ENCODE peak calls at places on chromosomes 11 and 22, in five cellular contexts. S is HL-60, Y is midbrain, T is cardiac muscle cell, J is GM23248. E is an unnamed sample.

GRCh38 chr11:19915808-19916207 is 203.2 kb downstream of the NAV2 start:
- DNase-seq in S (no peak), Y (no peak), T (no peak), J (no peak), E (no peak)

GRCh38 chr11:28964811-28965210 is 856.6 kb downstream of the METTL15 start:
- DNase-seq in S (no peak), Y (no peak), T (no peak), J (peak; percentile 24), E (no peak)

GRCh38 chr11:112785104-112785503 is 176.1 kb upstream of the NCAM1 start:
- DNase-seq in S (no peak), Y (no peak), T (peak; percentile 86), J (peak; percentile 67), E (no peak)

GRCh38 chr11:85089654-85090053 is 537.5 kb downstream of the DLG2 start:
- DNase-seq in S (no peak), Y (no peak), T (no peak), J (no peak), E (no peak)

GRCh38 chr11:17864478-17864941 is 129.9 kb downstream of the KCNC1 start:
- DNase-seq in S (no peak), Y (no peak), T (no peak), J (no peak), E (no peak)

GRCh38 chr11:34798985-34799384 is 117.2 kb downstream of the APIP start:
- DNase-seq in S (no peak), Y (no peak), T (no peak), J (no peak), E (no peak)

GRCh38 chr11:120061761-120062560 is 76.0 kb downstream of the TRIM29 start:
- DNase-seq in S (no peak), Y (peak; percentile 16), T (peak; percentile 24), J (peak; percentile 59), E (no peak)

GRCh38 chr22:37636186-37636948 is 3.1 kb upstream of the SH3BP1 start:
- DNase-seq in S (peak; percentile 81), Y (peak; percentile 20), T (peak; percentile 84), J (peak; percentile 27), E (no peak)

GRCh38 chr11:72668645-72669347 is 5.4 kb downstream of the PDE2A start:
- DNase-seq in S (no peak), Y (no peak), T (no peak), J (no peak), E (no peak)

GRCh38 chr11:61369372-61370348 is 7.5 kb downstream of the TMEM138 start:
- DNase-seq in S (no peak), Y (peak; percentile 12), T (peak; percentile 97), J (peak; percentile 84), E (no peak)

GRCh38 chr11:61472282-61472681 is 36.3 kb upstream of the LRRC10B start:
- DNase-seq in S (no peak), Y (no peak), T (peak; percentile 46), J (peak; percentile 71), E (no peak)

GRCh38 chr11:121578216-121579063 is 125.7 kb upstream of the SORL1-AS1 start:
- DNase-seq in S (peak; percentile 77), Y (peak; percentile 32), T (peak; percentile 23), J (peak; percentile 25), E (no peak)

GRCh38 chr11:61362542-61362875 is 335 bp downstream of the TMEM138 start:
- DNase-seq in S (peak; percentile 32), Y (no peak), T (peak; percentile 67), J (peak; percentile 90), E (no peak)

GRCh38 chr11:14075118-14075601 is 112.6 kb downstream of the SPON1 start:
- DNase-seq in S (no peak), Y (no peak), T (no peak), J (peak; percentile 73), E (no peak)

GRCh38 chr11:28697920-28698827 is 590.0 kb downstream of the METTL15 start:
- DNase-seq in S (peak; percentile 34), Y (peak; percentile 66), T (peak; percentile 74), J (peak; percentile 66), E (no peak)

GRCh38 chr11:3613998-3614741 is 27.6 kb downstream of the ART5 start:
- DNase-seq in S (peak; percentile 67), Y (peak; percentile 1), T (no peak), J (no peak), E (peak; percentile 7)

GRCh38 chr22:29987143-29987542 is 93.1 kb upstream of the HORMAD2 start:
- DNase-seq in S (peak; percentile 62), Y (peak; percentile 50), T (no peak), J (no peak), E (no peak)

GRCh38 chr22:23083315-23084021 is 13.1 kb downstream of the GNAZ start:
- DNase-seq in S (no peak), Y (no peak), T (no peak), J (no peak), E (no peak)

GRCh38 chr11:73386026-73386425 is 9.8 kb downstream of the RELT start:
- DNase-seq in S (peak; percentile 96), Y (no peak), T (no peak), J (no peak), E (no peak)

GRCh38 chr11:12052676-12053605 is 44.5 kb upstream of the DKK3 start:
- DNase-seq in S (no peak), Y (no peak), T (no peak), J (no peak), E (no peak)

GRCh38 chr11:88482871-88483301 is 145.3 kb upstream of the CTSC start:
- DNase-seq in S (no peak), Y (no peak), T (no peak), J (peak; percentile 54), E (no peak)

GRCh38 chr11:10798330-10798980 is 10.3 kb downstream of the EIF4G2 start:
- DNase-seq in S (peak; percentile 50), Y (no peak), T (no peak), J (no peak), E (no peak)

GRCh38 chr22:24992946-24993345 is 40.4 kb downstream of the KIAA1671 start:
- DNase-seq in S (no peak), Y (no peak), T (no peak), J (no peak), E (no peak)